ENCODE peak calls at places on chromosomes 12 and 14, in six cellular contexts. Q is RWPE1; I is A172; X is NCI-H1092; V is stimulated activated CD4-positive, alpha-beta T cell treated with anti-CD3 and anti-CD28 coated beads, Interleukin-15, amount 100 ng/mL, for 48 hours; W is foreskin melanocyte. E is an unnamed sample.

GRCh38 chr14:54478621-54479215 is 10.1 kb downstream of the GMFB start:
- DNase-seq in Q (no peak), I (no peak), X (no peak), V (no peak), W (peak), E (no peak)

GRCh38 chr14:34043627-34044372 is 92.9 kb upstream of the EGLN3 start:
- DNase-seq in Q (peak), I (peak), X (no peak), V (peak), W (no peak), E (peak)

GRCh38 chr14:54252072-54252730 is 144.6 kb upstream of the CDKN3 start:
- DNase-seq in Q (peak), I (peak), X (no peak), V (no peak), W (peak), E (peak)

GRCh38 chr12:15590180-15590826 is 198.9 kb downstream of the EPS8 start:
- DNase-seq in Q (peak), I (peak), X (peak), V (no peak), W (peak), E (peak)

GRCh38 chr12:92056290-92056689 is 89.4 kb downstream of the BTG1 start:
- DNase-seq in Q (no peak), I (no peak), X (no peak), V (no peak), W (no peak), E (no peak)

GRCh38 chr12:30725739-30726138 is 29.0 kb downstream of the CAPRIN2 start:
- DNase-seq in Q (peak), I (peak), X (no peak), V (no peak), W (no peak), E (peak)

GRCh38 chr14:93857081-93857480 is 68.8 kb upstream of the PRIMA1 start:
- DNase-seq in Q (no peak), I (no peak), X (no peak), V (no peak), W (no peak), E (no peak)

GRCh38 chr14:95935228-95935822 is 58.7 kb downstream of the TUNAR start:
- DNase-seq in Q (peak), I (peak), X (no peak), V (peak), W (peak), E (peak)

GRCh38 chr12:121579190-121579791 is 1.5 kb downstream of the KDM2B start:
- DNase-seq in Q (no peak), I (no peak), X (no peak), V (no peak), W (no peak), E (no peak)

GRCh38 chr14:91332448-91333059 is 85.1 kb downstream of the CCDC88C start:
- DNase-seq in Q (no peak), I (no peak), X (no peak), V (no peak), W (no peak), E (no peak)

GRCh38 chr14:20583908-20584307 is 3.9 kb downstream of the RNASE11 start:
- DNase-seq in Q (no peak), I (no peak), X (no peak), V (no peak), W (no peak), E (no peak)

GRCh38 chr14:96598332-96598928 is 96.2 kb downstream of the PAPOLA start:
- DNase-seq in Q (no peak), I (no peak), X (no peak), V (no peak), W (no peak), E (no peak)

GRCh38 chr12:106586803-106587684 is 4.2 kb downstream of the RFX4 start:
- DNase-seq in Q (no peak), I (no peak), X (no peak), V (no peak), W (no peak), E (no peak)

GRCh38 chr12:96907681-96908163 is 665 bp downstream of the NEDD1 start:
- DNase-seq in Q (peak), I (peak), X (no peak), V (no peak), W (peak), E (no peak)

GRCh38 chr14:39265032-39265431 is 31.3 kb downstream of the MIA2 start:
- DNase-seq in Q (no peak), I (peak), X (no peak), V (no peak), W (no peak), E (peak)

GRCh38 chr12:57227315-57228115 is 2.0 kb upstream of the SHMT2 start:
- DNase-seq in Q (no peak), I (no peak), X (no peak), V (no peak), W (no peak), E (no peak)

GRCh38 chr14:81137316-81137715 is 83.4 kb downstream of the GTF2A1 start:
- DNase-seq in Q (peak), I (peak), X (no peak), V (no peak), W (peak), E (peak)

GRCh38 chr12:101698782-101699347 is 1.4 kb downstream of the CHPT1 start:
- DNase-seq in Q (peak), I (peak), X (no peak), V (no peak), W (peak), E (no peak)

GRCh38 chr14:79251278-79251677 is 960.0 kb downstream of the DIO2 start:
- DNase-seq in Q (no peak), I (no peak), X (no peak), V (no peak), W (no peak), E (no peak)

GRCh38 chr14:90500665-90501370 is 104.0 kb downstream of the CALM1 start:
- DNase-seq in Q (no peak), I (no peak), X (no peak), V (no peak), W (no peak), E (no peak)

GRCh38 chr14:76778546-76779215 is 17.4 kb downstream of the VASH1 start:
- DNase-seq in Q (no peak), I (no peak), X (no peak), V (no peak), W (no peak), E (no peak)

GRCh38 chr12:54935235-54935951 is 49.2 kb downstream of the TESPA1 start:
- DNase-seq in Q (peak), I (peak), X (no peak), V (peak), W (peak), E (peak)

GRCh38 chr14:103074699-103075341 is 9.2 kb upstream of the LBHD2 start:
- DNase-seq in Q (no peak), I (peak), X (no peak), V (no peak), W (no peak), E (no peak)

GRCh38 chr12:88639361-88639760 is 59.1 kb upstream of the KITLG start:
- DNase-seq in Q (no peak), I (no peak), X (no peak), V (no peak), W (no peak), E (no peak)

GRCh38 chr14:99756796-99757195 is 36.4 kb upstream of the EML1 start:
- DNase-seq in Q (no peak), I (no peak), X (no peak), V (no peak), W (no peak), E (no peak)

GRCh38 chr14:104522926-104523545 is 56.5 kb upstream of the C14orf180 start:
- DNase-seq in Q (no peak), I (no peak), X (no peak), V (no peak), W (no peak), E (no peak)

GRCh38 chr12:27176765-27177164 is 67.3 kb upstream of the STK38L start:
- DNase-seq in Q (peak), I (no peak), X (no peak), V (peak), W (no peak), E (peak)

GRCh38 chr12:3595721-3596120 is 104.7 kb downstream of the PRMT8 start:
- DNase-seq in Q (no peak), I (no peak), X (no peak), V (no peak), W (no peak), E (no peak)

GRCh38 chr12:93895096-93895460 is 217.9 kb downstream of the CRADD start:
- DNase-seq in Q (no peak), I (peak), X (no peak), V (no peak), W (no peak), E (no peak)

GRCh38 chr12:93154753-93155475 is 222.8 kb upstream of the NUDT4 start:
- DNase-seq in Q (no peak), I (no peak), X (no peak), V (no peak), W (no peak), E (no peak)

GRCh38 chr12:131583085-131583712 is 127.7 kb upstream of the SFSWAP start:
- DNase-seq in Q (no peak), I (no peak), X (no peak), V (no peak), W (peak), E (no peak)

GRCh38 chr14:50351016-50351415 is 38.9 kb downstream of the DMAC2L start:
- DNase-seq in Q (no peak), I (peak), X (no peak), V (no peak), W (no peak), E (no peak)

E was measured in kidney glomerular epithelial cell.